ENCODE peak calls at places on chromosomes 7 and 10, in seven cellular contexts. E, K, Z, M, V, I and N are unnamed samples.

GRCh38 chr7:125390866-125391265 is 461.2 kb upstream of the POT1 start:
- DNase-seq in K (no peak), I (no peak), M (no peak), E (no peak), Z (no peak), V (no peak), N (peak; percentile 22)

GRCh38 chr7:70285176-70285575 is 686.9 kb downstream of the AUTS2 start:
- DNase-seq in Z (no peak), K (no peak), E (no peak), V (no peak), M (no peak), I (no peak), N (no peak)

GRCh38 chr10:4391683-4392082 is 434.3 kb upstream of the AKR1E2 start:
- DNase-seq in M (no peak), E (peak; percentile 8), K (no peak), V (no peak), I (peak; percentile 25), Z (no peak), N (no peak)

GRCh38 chr7:2146676-2147472 is 85.9 kb downstream of the MAD1L1 start:
- DNase-seq in I (no peak), K (no peak), M (no peak), V (no peak), Z (no peak), E (no peak), N (no peak)

GRCh38 chr7:1457059-1457948 is 2.0 kb downstream of the MICALL2 start:
- DNase-seq in V (no peak), M (no peak), Z (no peak), I (no peak), K (peak; percentile 80), E (no peak), N (no peak)

GRCh38 chr10:6176691-6177231 is 26.0 kb upstream of the PFKFB3 start:
- DNase-seq in E (no peak), K (no peak), V (no peak), I (no peak), Z (peak; percentile 42), M (no peak), N (no peak)

GRCh38 chr7:73329861-73330581 is 2.1 kb downstream of the FKBP6 start:
- DNase-seq in Z (peak; percentile 36), K (no peak), E (no peak), M (no peak), I (no peak), V (no peak), N (no peak)

GRCh38 chr10:44206127-44206818 is 178.6 kb downstream of the CXCL12 start:
- DNase-seq in Z (peak; percentile 23), K (no peak), I (no peak), M (no peak), E (no peak), V (no peak), N (no peak)

GRCh38 chr7:142338633-142339501 is 81.0 kb upstream of the PRSS58 start:
- DNase-seq in E (peak; percentile 29), I (peak; percentile 35), Z (peak; percentile 14), V (no peak), K (peak; percentile 42), M (no peak), N (peak; percentile 5)

GRCh38 chr7:102279537-102280400 is 6.9 kb upstream of the SH2B2 start:
- DNase-seq in V (peak; percentile 29), K (peak; percentile 83), E (peak; percentile 78), I (peak; percentile 79), M (no peak), Z (peak; percentile 55), N (peak; percentile 65)

GRCh38 chr7:77382532-77382931 is 33.6 kb downstream of the GSAP start:
- DNase-seq in E (no peak), Z (no peak), I (no peak), M (no peak), V (no peak), K (no peak), N (no peak)

GRCh38 chr7:141792526-141792925 is 2.5 kb downstream of the TAS2R5 start:
- DNase-seq in M (no peak), E (no peak), V (no peak), Z (no peak), K (no peak), I (no peak), N (no peak)

GRCh38 chr7:93145324-93145723 is 2.9 kb downstream of the SAMD9L start:
- DNase-seq in Z (no peak), V (no peak), M (no peak), K (no peak), E (no peak), I (no peak), N (no peak)

GRCh38 chr10:51857326-51857725 is 157.9 kb upstream of the CSTF2T start:
- DNase-seq in K (no peak), Z (no peak), M (no peak), E (no peak), I (no peak), V (no peak), N (no peak)

GRCh38 chr10:58435297-58435696 is 50.1 kb downstream of the TFAM start:
- DNase-seq in K (peak; percentile 14), M (peak; percentile 87), Z (peak; percentile 99), V (peak; percentile 17), I (no peak), E (no peak), N (no peak)

GRCh38 chr7:145978769-145979168 is 137.8 kb upstream of the CNTNAP2 start:
- DNase-seq in Z (no peak), E (no peak), M (no peak), K (no peak), I (no peak), V (no peak), N (no peak)

GRCh38 chr10:79058899-79059771 is 9.6 kb upstream of the ZMIZ1 start:
- DNase-seq in K (peak; percentile 55), I (peak; percentile 88), V (peak; percentile 9), Z (no peak), M (peak; percentile 43), E (no peak), N (no peak)

GRCh38 chr10:121104476-121105111 is 253.4 kb downstream of the WDR11 start:
- DNase-seq in K (no peak), M (no peak), I (no peak), V (no peak), Z (no peak), E (no peak), N (no peak)

GRCh38 chr7:105877736-105878135 is 1.3 kb upstream of the ATXN7L1 start:
- DNase-seq in E (no peak), M (no peak), I (no peak), Z (no peak), K (no peak), V (no peak), N (no peak)

GRCh38 chr10:15300145-15300544 is 70.9 kb downstream of the FAM171A1 start:
- DNase-seq in Z (no peak), M (no peak), K (no peak), V (no peak), I (no peak), E (no peak), N (no peak)

GRCh38 chr7:2000801-2001321 is 231.9 kb downstream of the MAD1L1 start:
- DNase-seq in I (no peak), K (no peak), E (no peak), Z (no peak), M (peak; percentile 54), V (peak; percentile 8), N (no peak)

GRCh38 chr7:130493275-130493868 is 1.5 kb downstream of the MEST start:
- DNase-seq in K (no peak), M (no peak), Z (peak; percentile 43), E (no peak), V (no peak), I (no peak), N (no peak)

GRCh38 chr7:45435846-45436245 is 138.3 kb upstream of the ADCY1 start:
- DNase-seq in M (no peak), E (no peak), V (no peak), Z (peak; percentile 47), K (no peak), I (no peak), N (no peak)

GRCh38 chr10:43863859-43864591 is 215.3 kb upstream of the ZNF32 start:
- DNase-seq in K (no peak), I (peak; percentile 69), Z (peak; percentile 85), V (peak; percentile 59), E (no peak), M (peak; percentile 83), N (no peak)

GRCh38 chr7:108413337-108413736 is 42.9 kb downstream of the NRCAM start:
- DNase-seq in Z (no peak), E (no peak), K (no peak), I (no peak), V (no peak), M (no peak), N (no peak)

GRCh38 chr10:92751827-92752226 is 62.1 kb downstream of the HHEX start:
- DNase-seq in I (no peak), K (no peak), M (no peak), V (no peak), E (no peak), Z (no peak), N (no peak)

GRCh38 chr10:92756233-92757065 is 66.7 kb downstream of the HHEX start:
- DNase-seq in I (peak; percentile 60), M (no peak), V (no peak), E (no peak), Z (peak; percentile 44), K (peak; percentile 92), N (no peak)

GRCh38 chr10:92755725-92756124 is 66.0 kb downstream of the HHEX start:
- DNase-seq in M (no peak), E (no peak), I (no peak), K (no peak), Z (no peak), V (no peak), N (no peak)

GRCh38 chr10:92751534-92751811 is 61.7 kb downstream of the HHEX start:
- DNase-seq in I (no peak), V (no peak), K (no peak), E (no peak), M (no peak), Z (no peak), N (no peak)

DNA sequence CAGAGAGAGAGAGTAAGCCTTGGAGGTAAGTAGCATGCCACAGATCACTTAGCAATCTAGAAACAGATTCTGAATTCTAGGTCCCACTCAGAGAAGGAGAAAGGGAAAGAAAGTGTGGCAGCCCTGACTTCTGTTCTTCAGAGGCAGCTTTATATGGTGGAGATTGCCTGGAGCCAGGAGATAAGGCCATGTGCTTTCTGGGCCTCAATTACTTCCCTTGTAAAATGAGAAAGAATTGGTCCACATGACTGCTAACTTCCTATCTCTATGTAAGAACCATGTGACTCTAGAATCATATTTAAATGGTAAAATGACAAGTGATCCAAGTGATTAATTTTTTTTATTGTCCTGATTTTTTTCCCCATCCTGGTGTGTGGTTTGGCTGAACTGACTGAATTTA is 64.1 kb downstream of the HHEX start:
- DNase-seq in M (no peak), K (peak; percentile 76), E (no peak), Z (no peak), I (no peak), V (no peak), N (no peak)
- H3K4me1 ChIP-seq in M (peaks cover 24% of the 10 kb centered on the region), K (peaks cover 42% of the 10 kb centered on the region), E (no peaks in the 10 kb centered on the region), Z (peaks cover 11% of the 10 kb centered on the region), I (peaks cover 11% of the 10 kb centered on the region), V (peaks cover 33% of the 10 kb centered on the region), N (peaks cover 8% of the 10 kb centered on the region)

GRCh38 chr7:99461221-99461620 is 4.7 kb downstream of the ATP5MF start:
- DNase-seq in K (no peak), E (no peak), Z (no peak), V (no peak), I (no peak), M (no peak), N (no peak)
- H3K36me3 ChIP-seq in K (peaks cover 88% of the 10 kb centered on the region), E (peaks cover 40% of the 10 kb centered on the region), Z (peaks cover 41% of the 10 kb centered on the region), V (peaks cover 63% of the 10 kb centered on the region), I (peaks cover 5% of the 10 kb centered on the region), M (peaks cover 28% of the 10 kb centered on the region), N (peaks cover 79% of the 10 kb centered on the region)

GRCh38 chr10:11201911-11202310 is 184.2 kb downstream of the CELF2 start:
- DNase-seq in Z (no peak), E (no peak), K (no peak), M (no peak), V (no peak), I (no peak), N (no peak)
- H3K4me1 ChIP-seq in Z (no peaks in the 10 kb centered on the region), E (no peaks in the 10 kb centered on the region), K (no peaks in the 10 kb centered on the region), M (no peaks in the 10 kb centered on the region), V (peaks cover 90% of the 10 kb centered on the region), I (no peaks in the 10 kb centered on the region), N (peaks cover 12% of the 10 kb centered on the region)

GRCh38 chr10:133350950-133351329 is 3.8 kb downstream of the PRAP1 start:
- DNase-seq in Z (no peak), V (peak; percentile 10), E (no peak), M (no peak), K (no peak), I (no peak), N (no peak)
- H3K36me3 ChIP-seq in Z (peaks cover 2% of the 10 kb centered on the region), V (no peaks in the 10 kb centered on the region), E (peaks cover 3% of the 10 kb centered on the region), M (no peaks in the 10 kb centered on the region), K (peaks cover 5% of the 10 kb centered on the region), I (peaks cover 3% of the 10 kb centered on the region), N (peaks cover 6% of the 10 kb centered on the region)